ENCODE peak calls at places on chromosomes 13 and 19, in seven cellular contexts. One of them, this sample, is unnamed.

GRCh38 chr13:97853550-97853949 is 99.9 kb upstream of the IPO5 start:
- DNase-seq in left ventricle myocardium inferior: no peak
- DNase-seq in heart left ventricle: no peak
- DNase-seq in A549: no peak
- DNase-seq in fibroblast of lung: peak; percentile 8
- DNase-seq in pancreas: no peak
- DNase-seq in upper lobe of right lung: no peak
- DNase-seq in this sample: no peak

GRCh38 chr19:52566588-52566987 is 3.5 kb upstream of the ZNF701 start:
- DNase-seq in pancreas: no peak
- DNase-seq in upper lobe of right lung: no peak
- DNase-seq in fibroblast of lung: peak; percentile 55
- DNase-seq in A549: peak; percentile 5
- DNase-seq in left ventricle myocardium inferior: no peak
- DNase-seq in heart left ventricle: no peak
- DNase-seq in this sample: no peak

GRCh38 chr19:40594657-40595077 is 6.5 kb upstream of the LTBP4 start:
- DNase-seq in heart left ventricle: no peak
- DNase-seq in A549: peak; percentile 73
- DNase-seq in upper lobe of right lung: no peak
- DNase-seq in fibroblast of lung: no peak
- DNase-seq in pancreas: no peak
- DNase-seq in left ventricle myocardium inferior: no peak
- DNase-seq in this sample: no peak

GRCh38 chr19:49491030-49491803 is 3.8 kb downstream of the RPL13A start:
- DNase-seq in left ventricle myocardium inferior: no peak
- DNase-seq in A549: no peak
- DNase-seq in fibroblast of lung: no peak
- DNase-seq in upper lobe of right lung: no peak
- DNase-seq in pancreas: no peak
- DNase-seq in heart left ventricle: no peak
- DNase-seq in this sample: no peak

GRCh38 chr19:4278010-4278409 is 1.1 kb upstream of the SHD start:
- DNase-seq in A549: no peak
- DNase-seq in pancreas: no peak
- DNase-seq in heart left ventricle: no peak
- DNase-seq in upper lobe of right lung: no peak
- DNase-seq in left ventricle myocardium inferior: no peak
- DNase-seq in fibroblast of lung: no peak
- DNase-seq in this sample: no peak

GRCh38 chr19:17282488-17283256 is 971 bp downstream of the ANKLE1 start:
- DNase-seq in left ventricle myocardium inferior: peak; percentile 81
- DNase-seq in fibroblast of lung: peak; percentile 71
- DNase-seq in upper lobe of right lung: peak; percentile 92
- DNase-seq in pancreas: peak; percentile 95
- DNase-seq in A549: peak; percentile 83
- DNase-seq in heart left ventricle: peak; percentile 84
- DNase-seq in this sample: peak; percentile 94

GRCh38 chr19:41705393-41706174 is 2.8 kb upstream of the CEACAM5 start:
- DNase-seq in fibroblast of lung: no peak
- DNase-seq in pancreas: no peak
- DNase-seq in upper lobe of right lung: peak; percentile 72
- DNase-seq in left ventricle myocardium inferior: peak; percentile 18
- DNase-seq in A549: peak; percentile 53
- DNase-seq in heart left ventricle: no peak
- DNase-seq in this sample: peak; percentile 71

GRCh38 chr13:114235697-114236096 is 1.0 kb downstream of the CDC16 start:
- DNase-seq in pancreas: no peak
- DNase-seq in left ventricle myocardium inferior: no peak
- DNase-seq in A549: no peak
- DNase-seq in fibroblast of lung: no peak
- DNase-seq in heart left ventricle: no peak
- DNase-seq in upper lobe of right lung: no peak
- DNase-seq in this sample: no peak

GRCh38 chr13:48214519-48215121 is 18.4 kb upstream of the ITM2B start:
- DNase-seq in left ventricle myocardium inferior: no peak
- DNase-seq in fibroblast of lung: no peak
- DNase-seq in A549: no peak
- DNase-seq in heart left ventricle: no peak
- DNase-seq in pancreas: no peak
- DNase-seq in upper lobe of right lung: no peak
- DNase-seq in this sample: no peak

GRCh38 chr19:56117376-56117884 is 3.7 kb downstream of the ZNF787 start:
- DNase-seq in upper lobe of right lung: no peak
- DNase-seq in pancreas: no peak
- DNase-seq in A549: no peak
- DNase-seq in heart left ventricle: no peak
- DNase-seq in fibroblast of lung: no peak
- DNase-seq in left ventricle myocardium inferior: no peak
- DNase-seq in this sample: peak; percentile 68

GRCh38 chr19:31378404-31378803 is 29.2 kb upstream of the TSHZ3 start:
- DNase-seq in upper lobe of right lung: no peak
- DNase-seq in pancreas: no peak
- DNase-seq in left ventricle myocardium inferior: peak; percentile 44
- DNase-seq in fibroblast of lung: peak; percentile 97
- DNase-seq in A549: peak; percentile 18
- DNase-seq in heart left ventricle: peak; percentile 42
- DNase-seq in this sample: no peak

GRCh38 chr19:40702337-40703012 is 12.0 kb upstream of the NUMBL start:
- DNase-seq in heart left ventricle: peak; percentile 59
- DNase-seq in upper lobe of right lung: no peak
- DNase-seq in pancreas: no peak
- DNase-seq in fibroblast of lung: peak; percentile 30
- DNase-seq in left ventricle myocardium inferior: peak; percentile 66
- DNase-seq in A549: peak; percentile 84
- DNase-seq in this sample: no peak

GRCh38 chr19:47613165-47614146 is 4.5 kb downstream of the BICRA start:
- DNase-seq in pancreas: no peak
- DNase-seq in upper lobe of right lung: no peak
- DNase-seq in heart left ventricle: no peak
- DNase-seq in left ventricle myocardium inferior: no peak
- DNase-seq in A549: no peak
- DNase-seq in fibroblast of lung: peak; percentile 32
- DNase-seq in this sample: no peak
- H3K4me1 ChIP-seq in pancreas: peaks cover 14% of the 10 kb centered on the region
- H3K4me1 ChIP-seq in upper lobe of right lung: peaks cover 29% of the 10 kb centered on the region
- H3K4me1 ChIP-seq in heart left ventricle: peaks cover 37% of the 10 kb centered on the region
- H3K4me1 ChIP-seq in left ventricle myocardium inferior: peaks cover 80% of the 10 kb centered on the region
- H3K4me1 ChIP-seq in A549: peaks cover 20% of the 10 kb centered on the region
- H3K4me1 ChIP-seq in fibroblast of lung: peaks cover 4% of the 10 kb centered on the region
- H3K4me1 ChIP-seq in this sample: peaks cover 16% of the 10 kb centered on the region

DNA sequence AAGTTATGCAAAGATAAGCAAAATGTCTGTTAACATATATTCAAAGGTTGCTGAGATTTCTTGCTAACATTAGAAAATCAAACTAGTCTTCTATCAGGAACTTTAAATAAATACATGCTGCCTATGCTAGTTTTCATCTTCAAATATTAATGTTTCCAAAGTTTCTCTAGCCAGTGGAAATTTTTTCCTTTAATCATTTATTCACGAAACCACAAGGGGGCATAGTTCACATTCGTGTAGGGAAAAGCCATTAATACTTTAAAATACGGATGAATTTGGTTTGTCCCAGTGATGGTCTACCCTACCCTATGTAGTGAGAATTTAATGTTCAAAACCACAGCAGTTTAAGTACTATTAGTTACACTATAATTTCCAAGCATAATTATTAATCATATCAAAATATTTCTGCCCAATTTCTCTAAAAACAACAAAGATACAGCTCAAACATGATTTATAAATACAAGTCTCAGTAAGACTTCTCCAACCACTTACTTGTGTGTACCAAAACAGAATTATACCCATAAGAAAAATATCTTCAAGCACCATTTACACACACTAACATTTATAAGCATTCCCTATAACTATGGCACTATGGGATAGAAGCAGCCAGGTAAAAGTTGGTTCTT is 16.2 kb downstream of the NUFIP1 start:
- DNase-seq in fibroblast of lung: peak; percentile 54
- DNase-seq in pancreas: no peak
- DNase-seq in upper lobe of right lung: no peak
- DNase-seq in left ventricle myocardium inferior: no peak
- DNase-seq in A549: peak; percentile 10
- DNase-seq in heart left ventricle: no peak
- DNase-seq in this sample: no peak
- TF ChIP-seq CTCF in fibroblast of lung: no peak
- TF ChIP-seq CTCF in pancreas: peak; percentile 9
- TF ChIP-seq CTCF in upper lobe of right lung: peak; percentile 62
- TF ChIP-seq CTCF in left ventricle myocardium inferior: peak; percentile 68
- TF ChIP-seq CTCF in A549: peak; percentile 55
- TF ChIP-seq CTCF in heart left ventricle: peak; percentile 73
- TF ChIP-seq CTCF in this sample: no peak

DNA sequence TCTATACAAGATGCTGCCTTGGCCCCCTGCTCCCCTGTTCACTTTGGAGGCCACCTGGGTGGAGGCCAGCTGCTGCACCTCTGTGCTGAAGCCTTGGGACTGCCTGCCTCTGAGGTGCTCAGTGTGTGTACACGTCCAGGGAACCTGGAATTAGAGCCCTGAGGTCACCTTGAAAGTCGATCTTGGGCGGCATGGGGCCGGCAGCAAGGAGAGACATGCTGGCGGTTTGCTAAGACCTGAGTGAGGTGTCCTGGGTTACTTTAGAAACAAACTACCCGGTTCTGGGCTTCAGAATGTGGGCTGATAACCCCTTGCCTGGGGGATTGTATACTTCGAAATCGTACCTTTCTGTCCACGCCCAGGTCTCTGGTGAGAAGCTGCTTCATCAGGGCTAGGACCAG is 25.5 kb downstream of the TSSK6 start:
- DNase-seq in heart left ventricle: no peak
- DNase-seq in pancreas: peak; percentile 57
- DNase-seq in upper lobe of right lung: no peak
- DNase-seq in left ventricle myocardium inferior: no peak
- DNase-seq in fibroblast of lung: no peak
- DNase-seq in A549: no peak
- DNase-seq in this sample: no peak
- H3K4me1 ChIP-seq in heart left ventricle: peaks cover 44% of the 10 kb centered on the region
- H3K4me1 ChIP-seq in pancreas: peaks cover 31% of the 10 kb centered on the region
- H3K4me1 ChIP-seq in upper lobe of right lung: peaks cover 39% of the 10 kb centered on the region
- H3K4me1 ChIP-seq in left ventricle myocardium inferior: peaks cover 58% of the 10 kb centered on the region
- H3K4me1 ChIP-seq in fibroblast of lung: peaks cover 33% of the 10 kb centered on the region
- H3K4me1 ChIP-seq in A549: peaks cover 20% of the 10 kb centered on the region
- H3K4me1 ChIP-seq in this sample: peaks cover 47% of the 10 kb centered on the region

GRCh38 chr13:23570099-23570926 is at the start of gene TNFRSF19:
- DNase-seq in left ventricle myocardium inferior: peak; percentile 45
- DNase-seq in pancreas: no peak
- DNase-seq in fibroblast of lung: peak; percentile 84
- DNase-seq in A549: no peak
- DNase-seq in heart left ventricle: peak; percentile 65
- DNase-seq in upper lobe of right lung: no peak
- DNase-seq in this sample: no peak
- TF ChIP-seq CTCF in left ventricle myocardium inferior: no peak
- TF ChIP-seq CTCF in pancreas: no peak
- TF ChIP-seq CTCF in fibroblast of lung: no peak
- TF ChIP-seq CTCF in A549: no peak
- TF ChIP-seq CTCF in heart left ventricle: no peak
- TF ChIP-seq CTCF in upper lobe of right lung: no peak
- TF ChIP-seq CTCF in this sample: no peak

GRCh38 chr19:16197622-16198362 is at the start of gene AP1M1:
- DNase-seq in A549: peak; percentile 97
- DNase-seq in heart left ventricle: peak; percentile 98
- DNase-seq in left ventricle myocardium inferior: peak; percentile 99
- DNase-seq in upper lobe of right lung: peak; percentile 99
- DNase-seq in fibroblast of lung: peak; percentile 97
- DNase-seq in pancreas: peak; percentile 100
- DNase-seq in this sample: peak; percentile 99
- H3K4me1 ChIP-seq in A549: peaks cover 27% of the 10 kb centered on the region
- H3K4me1 ChIP-seq in heart left ventricle: peaks cover 18% of the 10 kb centered on the region
- H3K4me1 ChIP-seq in left ventricle myocardium inferior: peaks cover 37% of the 10 kb centered on the region
- H3K4me1 ChIP-seq in upper lobe of right lung: peaks cover 23% of the 10 kb centered on the region
- H3K4me1 ChIP-seq in fibroblast of lung: peaks cover 28% of the 10 kb centered on the region
- H3K4me1 ChIP-seq in pancreas: peaks cover 10% of the 10 kb centered on the region
- H3K4me1 ChIP-seq in this sample: peaks cover 23% of the 10 kb centered on the region

DNA sequence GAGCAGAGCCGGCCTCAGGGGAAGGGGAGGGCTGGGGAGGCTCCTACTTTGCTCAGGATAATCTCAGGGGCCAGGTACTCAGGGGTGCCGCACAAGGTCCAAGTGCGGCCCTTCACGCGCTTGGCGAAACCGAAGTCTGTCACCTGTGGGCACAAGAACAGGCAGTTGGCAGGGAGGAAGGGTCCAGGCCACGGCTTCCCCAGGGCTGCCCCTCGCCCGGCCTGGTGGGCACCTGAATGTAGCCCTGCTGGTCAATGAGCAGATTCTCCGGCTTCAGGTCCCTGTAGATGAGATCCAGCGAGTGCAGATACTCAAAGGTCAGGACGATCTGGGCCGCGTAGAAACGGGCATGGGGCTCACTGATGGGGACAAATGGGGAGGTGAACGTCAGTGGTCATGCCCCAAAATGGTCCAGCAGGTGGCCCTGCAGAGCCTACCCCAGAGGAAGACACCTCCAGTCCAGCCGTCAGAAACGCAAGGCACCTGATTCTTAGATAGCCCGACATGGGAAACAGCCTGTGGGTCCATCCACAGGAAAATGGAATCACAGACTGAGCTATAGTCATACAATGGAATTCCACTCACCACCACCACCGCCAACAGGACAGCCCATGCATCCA is 7.1 kb upstream of the SAMD1 start:
- DNase-seq in pancreas: no peak
- DNase-seq in fibroblast of lung: no peak
- DNase-seq in left ventricle myocardium inferior: no peak
- DNase-seq in upper lobe of right lung: no peak
- DNase-seq in heart left ventricle: no peak
- DNase-seq in A549: no peak
- DNase-seq in this sample: no peak
- TF ChIP-seq CTCF in pancreas: no peak
- TF ChIP-seq CTCF in fibroblast of lung: peak; percentile 11
- TF ChIP-seq CTCF in left ventricle myocardium inferior: peak; percentile 46
- TF ChIP-seq CTCF in upper lobe of right lung: peak; percentile 9
- TF ChIP-seq CTCF in heart left ventricle: peak; percentile 44
- TF ChIP-seq CTCF in A549: no peak
- TF ChIP-seq CTCF in this sample: no peak

DNA sequence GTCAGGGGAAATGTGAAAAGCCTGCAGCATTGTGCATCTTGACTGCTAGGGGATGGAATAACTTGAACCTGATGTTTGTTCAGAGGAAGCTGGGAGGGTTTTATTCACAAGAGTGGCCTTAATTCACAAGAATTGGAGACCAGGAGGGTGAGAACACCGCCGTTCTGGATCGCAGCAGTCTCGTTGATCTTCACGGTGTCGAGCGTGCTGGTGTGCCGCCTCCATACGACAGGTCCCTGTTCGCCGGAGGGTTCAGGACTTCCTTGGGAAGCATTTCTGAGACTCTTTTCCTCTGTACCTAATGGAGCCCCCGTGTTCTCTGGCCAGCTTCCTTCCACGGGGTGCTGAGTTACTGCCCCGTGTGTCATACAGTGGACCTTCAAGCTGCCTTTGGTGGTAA is 66.9 kb downstream of the ARHGEF7 start:
- DNase-seq in upper lobe of right lung: no peak
- DNase-seq in heart left ventricle: no peak
- DNase-seq in pancreas: no peak
- DNase-seq in fibroblast of lung: no peak
- DNase-seq in A549: no peak
- DNase-seq in left ventricle myocardium inferior: no peak
- DNase-seq in this sample: no peak
- H3K4me1 ChIP-seq in upper lobe of right lung: peaks cover 53% of the 10 kb centered on the region
- H3K4me1 ChIP-seq in heart left ventricle: peaks cover 48% of the 10 kb centered on the region
- H3K4me1 ChIP-seq in pancreas: peaks cover 11% of the 10 kb centered on the region
- H3K4me1 ChIP-seq in fibroblast of lung: peaks cover 15% of the 10 kb centered on the region
- H3K4me1 ChIP-seq in A549: no peaks in the 10 kb centered on the region
- H3K4me1 ChIP-seq in left ventricle myocardium inferior: peaks cover 77% of the 10 kb centered on the region
- H3K4me1 ChIP-seq in this sample: peaks cover 34% of the 10 kb centered on the region

GRCh38 chr19:6551607-6552450 is 21.0 kb downstream of the TNFSF9 start:
- DNase-seq in heart left ventricle: no peak
- DNase-seq in fibroblast of lung: no peak
- DNase-seq in upper lobe of right lung: no peak
- DNase-seq in left ventricle myocardium inferior: no peak
- DNase-seq in pancreas: no peak
- DNase-seq in A549: peak; percentile 61
- DNase-seq in this sample: no peak
- TF ChIP-seq CTCF in heart left ventricle: no peak
- TF ChIP-seq CTCF in fibroblast of lung: no peak
- TF ChIP-seq CTCF in upper lobe of right lung: peak; percentile 30
- TF ChIP-seq CTCF in left ventricle myocardium inferior: peak; percentile 19
- TF ChIP-seq CTCF in pancreas: no peak
- TF ChIP-seq CTCF in A549: peak; percentile 24
- TF ChIP-seq CTCF in this sample: no peak

This sample was measured in mucosa of descending colon.